ENCODE peak calls at places on chromosome 22, in six cellular contexts. X is RWPE1, U is tibial nerve, G is left ventricle myocardium inferior, V is GM23338, Y is body of pancreas. F is an unnamed sample.

GRCh38 chr22:50507421-50507990 is at the start of gene LMF2:
- DNase-seq in X (peak; percentile 83), U (peak; percentile 82), G (peak; percentile 90), V (peak; percentile 83), Y (peak; percentile 92), F (no peak)

GRCh38 chr22:36253523-36254490 is 874 bp downstream of the APOL1 start:
- DNase-seq in X (no peak), U (peak; percentile 68), G (no peak), V (no peak), Y (no peak), F (no peak)

GRCh38 chr22:46425011-46425410 is 89.5 kb downstream of the TRMU start:
- DNase-seq in X (no peak), U (no peak), G (no peak), V (no peak), Y (no peak), F (no peak)

GRCh38 chr22:49487950-49488349 is 339.7 kb downstream of the BRD1 start:
- DNase-seq in X (no peak), U (no peak), G (no peak), V (no peak), Y (no peak), F (no peak)

GRCh38 chr22:19970479-19971275 is 29.1 kb upstream of the TXNRD2 start:
- DNase-seq in X (peak; percentile 50), U (peak; percentile 72), G (peak; percentile 71), V (peak; percentile 77), Y (peak; percentile 65), F (no peak)

GRCh38 chr22:41343717-41344116 is 38.0 kb upstream of the TEF start:
- DNase-seq in X (no peak), U (no peak), G (no peak), V (no peak), Y (no peak), F (no peak)

GRCh38 chr22:41524809-41525449 is 19.3 kb downstream of the POLR3H start:
- DNase-seq in X (no peak), U (no peak), G (no peak), V (peak; percentile 58), Y (no peak), F (no peak)

GRCh38 chr22:47629273-47629711 is 866.8 kb downstream of the TBC1D22A start:
- DNase-seq in X (no peak), U (no peak), G (no peak), V (no peak), Y (no peak), F (no peak)

GRCh38 chr22:48422900-48423480 is 1404.7 kb downstream of the BRD1 start:
- DNase-seq in X (no peak), U (no peak), G (no peak), V (no peak), Y (no peak), F (no peak)

GRCh38 chr22:49524362-49524761 is 303.3 kb downstream of the BRD1 start:
- DNase-seq in X (no peak), U (no peak), G (no peak), V (no peak), Y (no peak), F (no peak)

GRCh38 chr22:18156878-18157713 is 7.1 kb downstream of the USP18 start:
- DNase-seq in X (peak; percentile 55), U (peak; percentile 83), G (peak; percentile 56), V (peak; percentile 95), Y (peak; percentile 61), F (peak; percentile 97)

GRCh38 chr22:41030891-41031290 is 61.5 kb upstream of the EP300 start:
- DNase-seq in X (no peak), U (no peak), G (no peak), V (no peak), Y (no peak), F (no peak)

GRCh38 chr22:36404436-36404835 is 16.7 kb upstream of the MYH9 start:
- DNase-seq in X (no peak), U (no peak), G (no peak), V (no peak), Y (no peak), F (no peak)

GRCh38 chr22:50270302-50271010 is at the start of gene MAPK11:
- DNase-seq in X (no peak), U (peak; percentile 48), G (peak; percentile 73), V (peak; percentile 92), Y (peak; percentile 73), F (no peak)

GRCh38 chr22:42920101-42920820 is 63.2 kb upstream of the ARFGAP3 start:
- DNase-seq in X (no peak), U (no peak), G (no peak), V (no peak), Y (no peak), F (no peak)

GRCh38 chr22:37990302-37990701 is 5.9 kb upstream of the SOX10 start:
- DNase-seq in X (no peak), U (no peak), G (peak; percentile 46), V (no peak), Y (no peak), F (no peak)

GRCh38 chr22:27086728-27087450 is 429.5 kb downstream of the MIAT start:
- DNase-seq in X (no peak), U (no peak), G (no peak), V (peak; percentile 22), Y (no peak), F (no peak)

GRCh38 chr22:49849161-49850020 is 4.3 kb upstream of the ZBED4 start:
- DNase-seq in X (no peak), U (no peak), G (no peak), V (no peak), Y (no peak), F (no peak)

GRCh38 chr22:47260551-47260950 is 498.1 kb downstream of the TBC1D22A start:
- DNase-seq in X (no peak), U (no peak), G (no peak), V (no peak), Y (no peak), F (no peak)

GRCh38 chr22:36510384-36510783 is 3.5 kb upstream of the FOXRED2 start:
- DNase-seq in X (no peak), U (no peak), G (no peak), V (no peak), Y (no peak), F (no peak)

GRCh38 chr22:42437488-42438292 is 5.5 kb upstream of the NFAM1 start:
- DNase-seq in X (peak; percentile 48), U (peak; percentile 72), G (peak; percentile 68), V (peak; percentile 87), Y (peak; percentile 76), F (no peak)

GRCh38 chr22:35310556-35311550 is 11.2 kb downstream of the TOM1 start:
- DNase-seq in X (no peak), U (no peak), G (no peak), V (peak; percentile 27), Y (no peak), F (no peak)

GRCh38 chr22:19516378-19517170 is 7.6 kb downstream of the CLDN5 start:
- DNase-seq in X (no peak), U (no peak), G (no peak), V (no peak), Y (no peak), F (no peak)

GRCh38 chr22:46577361-46578249 is 40.2 kb upstream of the CELSR1 start:
- DNase-seq in X (no peak), U (no peak), G (peak; percentile 28), V (no peak), Y (no peak), F (no peak)

GRCh38 chr22:41862160-41862529 is 29.2 kb downstream of the SREBF2 start:
- DNase-seq in X (no peak), U (no peak), G (no peak), V (no peak), Y (no peak), F (no peak)

GRCh38 chr22:46965552-46966494 is 203.4 kb downstream of the TBC1D22A start:
- DNase-seq in X (no peak), U (no peak), G (no peak), V (no peak), Y (no peak), F (no peak)

DNA sequence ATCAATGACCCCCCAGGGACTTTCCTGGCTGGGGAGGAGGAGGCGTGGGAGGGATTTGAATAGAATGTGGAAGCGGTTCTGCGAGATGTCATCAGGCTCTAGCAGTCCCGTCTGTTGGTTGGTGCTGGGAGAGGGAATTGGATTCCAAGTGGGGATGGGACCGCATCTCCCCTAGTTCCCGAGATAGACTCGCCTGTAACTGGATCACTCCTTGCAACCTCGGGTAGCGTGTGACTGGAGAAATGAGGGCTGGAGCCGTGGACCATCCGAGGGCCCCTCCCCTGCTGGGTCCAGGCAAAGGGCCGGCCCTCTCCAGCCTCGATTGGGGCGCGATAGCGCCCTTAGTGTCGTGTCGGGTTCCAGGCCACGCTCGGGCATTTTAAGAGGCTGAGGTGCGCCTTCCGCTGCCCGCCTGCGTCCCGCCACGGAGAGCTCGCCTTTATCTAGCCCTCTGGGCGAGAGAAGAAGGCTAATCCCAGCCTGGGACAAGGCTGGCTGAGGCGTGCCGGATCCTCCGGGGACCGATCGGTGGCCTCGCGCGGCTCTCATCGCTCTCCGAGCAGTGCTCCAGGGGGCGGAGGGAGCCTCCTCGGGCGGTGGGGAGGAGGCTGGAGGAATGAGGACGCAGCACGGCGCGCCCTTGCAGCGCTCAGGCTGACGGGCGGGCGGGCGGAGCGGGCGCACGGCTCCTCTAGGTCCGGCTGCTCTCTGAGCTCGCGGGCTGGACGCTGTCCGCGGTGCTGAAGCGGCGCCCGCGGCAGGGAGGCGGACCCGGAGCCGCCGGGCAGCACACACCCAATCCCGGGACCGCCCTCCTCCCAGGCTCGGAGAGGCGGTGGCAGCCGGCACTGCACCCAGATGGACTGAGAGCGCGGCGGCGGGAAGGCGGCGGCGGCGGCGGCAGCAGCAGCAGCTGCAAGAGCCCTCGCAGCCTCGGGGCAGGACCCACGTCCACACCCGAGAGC is 107.8 kb downstream of the OSBP2 start:
- DNase-seq in X (peak; percentile 76), U (peak; percentile 65), G (peak; percentile 85), V (peak; percentile 94), Y (peak; percentile 90), F (peak; percentile 76)
- TF ChIP-seq CTCF in X (peak; percentile 27), U (peak; percentile 44), G (peak; percentile 70), V (no peak), Y (peak; percentile 31), F (no peak)

GRCh38 chr22:29259253-29259899 is 8.4 kb downstream of the RHBDD3 start:
- DNase-seq in X (no peak), U (no peak), G (no peak), V (peak; percentile 68), Y (no peak), F (no peak)
- TF ChIP-seq CTCF in X (no peak), U (no peak), G (no peak), V (peak; percentile 49), Y (no peak), F (no peak)

DNA sequence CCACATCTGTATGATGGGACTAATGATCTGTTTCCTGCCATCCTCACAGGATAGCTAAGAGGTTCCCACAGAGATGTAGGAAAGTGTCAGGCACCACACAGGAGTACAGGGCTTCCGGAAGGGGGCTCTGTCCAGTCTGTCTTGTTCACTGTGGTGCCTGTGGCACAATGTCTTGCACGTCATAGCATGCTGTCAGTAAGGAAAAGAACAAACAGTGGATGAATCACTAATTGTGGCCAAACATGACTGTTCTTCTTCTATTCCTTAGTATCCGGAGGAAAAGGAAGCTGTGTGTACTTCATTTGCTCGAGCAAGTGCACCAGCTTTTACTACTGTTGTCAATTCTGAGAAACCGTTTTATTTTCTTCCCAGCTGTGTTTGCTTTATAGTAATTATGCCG is 73.4 kb upstream of the YWHAH start:
- DNase-seq in X (peak; percentile 79), U (no peak), G (no peak), V (no peak), Y (peak; percentile 37), F (peak; percentile 27)
- TF ChIP-seq CTCF in X (no peak), U (no peak), G (no peak), V (no peak), Y (no peak), F (peak; percentile 22)

DNA sequence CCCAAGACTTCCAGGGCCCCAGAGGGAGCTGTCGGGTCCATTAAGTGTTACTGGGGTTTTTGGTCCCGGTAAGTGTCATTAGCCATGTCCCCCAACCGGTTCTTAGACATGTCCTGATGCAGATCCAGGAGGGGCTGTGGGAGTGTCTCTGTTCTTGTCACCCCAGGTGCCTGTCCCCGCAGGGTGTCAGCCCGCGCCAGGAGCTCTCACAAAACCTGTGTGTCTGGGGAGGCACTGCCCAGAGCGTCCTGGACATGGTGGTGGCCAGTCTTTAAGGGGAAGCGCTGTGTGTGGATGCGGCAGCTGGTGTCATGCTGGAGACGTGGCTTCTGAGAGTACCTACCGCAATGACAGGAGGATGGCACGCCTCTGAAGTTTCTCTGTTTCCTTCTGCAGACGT is 12.5 kb upstream of the PARVG start:
- DNase-seq in X (no peak), U (no peak), G (no peak), V (no peak), Y (no peak), F (no peak)
- TF ChIP-seq CTCF in X (no peak), U (no peak), G (no peak), V (no peak), Y (no peak), F (no peak)